ENCODE peak calls at places on chromosomes 5 and 9, in nine cellular contexts. F is transverse colon, M is OCI-LY7, E is upper lobe of left lung, I is endodermal cell, J is IMR-90, D is tibial nerve, Q is WTC11, K is bronchial epithelial cell. W is an unnamed sample.

GRCh38 chr5:78060421-78060820 is 234.1 kb downstream of the AP3B1 start:
- DNase-seq in E (no peak), F (no peak), M (no peak), Q (no peak), D (no peak), J (peak; percentile 83), K (peak; percentile 15), I (no peak), W (no peak)

GRCh38 chr5:15496886-15497285 is 3.1 kb upstream of the FBXL7 start:
- DNase-seq in I (no peak), Q (no peak), M (no peak), J (no peak), F (no peak), E (no peak), D (no peak), K (no peak), W (no peak)

GRCh38 chr5:1488882-1489680 is 34.7 kb downstream of the LPCAT1 start:
- DNase-seq in Q (no peak), K (peak; percentile 79), E (no peak), F (no peak), M (peak; percentile 65), J (peak; percentile 90), I (no peak), D (no peak), W (no peak)

GRCh38 chr5:81638471-81638870 is 112.4 kb downstream of the SSBP2 start:
- DNase-seq in M (no peak), K (no peak), E (no peak), F (no peak), D (no peak), I (no peak), Q (no peak), J (peak; percentile 7), W (no peak)

GRCh38 chr5:150751096-150751891 is 7.5 kb downstream of the DCTN4 start:
- DNase-seq in F (no peak), E (no peak), D (no peak), Q (no peak), K (no peak), J (peak; percentile 40), M (no peak), I (no peak), W (no peak)

GRCh38 chr5:102796014-102796413 is 40.9 kb downstream of the PAM start:
- DNase-seq in M (no peak), D (no peak), K (no peak), Q (no peak), E (no peak), F (no peak), I (no peak), J (no peak), W (no peak)

GRCh38 chr5:170404398-170404797 is 15.2 kb upstream of the KCNMB1 start:
- DNase-seq in K (no peak), M (peak; percentile 6), Q (no peak), F (no peak), D (no peak), I (no peak), E (no peak), J (no peak), W (no peak)

GRCh38 chr5:36882250-36882649 is 5.7 kb downstream of the NIPBL start:
- DNase-seq in M (no peak), Q (no peak), J (no peak), K (no peak), F (no peak), D (no peak), E (no peak), I (no peak), W (no peak)

GRCh38 chr9:107732781-107733529 is 243.4 kb upstream of the KLF4 start:
- DNase-seq in F (no peak), Q (no peak), K (peak; percentile 60), J (peak; percentile 73), D (peak; percentile 70), E (no peak), I (no peak), M (no peak), W (no peak)

GRCh38 chr5:33994845-33995244 is 10.4 kb upstream of the SLC45A2 start:
- DNase-seq in Q (no peak), F (no peak), K (peak; percentile 35), I (no peak), J (peak; percentile 76), D (no peak), M (no peak), E (no peak), W (no peak)

GRCh38 chr9:15743512-15743911 is 190.7 kb downstream of the CCDC171 start:
- DNase-seq in D (no peak), I (no peak), K (no peak), Q (no peak), J (no peak), M (no peak), E (no peak), F (no peak), W (no peak)

GRCh38 chr9:114025760-114026159 is 52.3 kb downstream of the AMBP start:
- DNase-seq in K (no peak), I (no peak), J (no peak), Q (no peak), M (no peak), D (no peak), E (no peak), F (no peak), W (no peak)

GRCh38 chr9:19618816-19619215 is 170.0 kb downstream of the SLC24A2 start:
- DNase-seq in Q (no peak), E (no peak), J (no peak), I (no peak), K (no peak), F (no peak), M (no peak), D (no peak), W (no peak)

GRCh38 chr9:130539473-130540223 is 39.7 kb upstream of the FUBP3 start:
- DNase-seq in Q (no peak), I (no peak), F (peak; percentile 20), D (no peak), K (peak; percentile 97), M (no peak), J (peak; percentile 54), E (no peak), W (no peak)

GRCh38 chr9:103183569-103184191 is 188.5 kb downstream of the CYLC2 start:
- DNase-seq in J (no peak), Q (no peak), M (no peak), I (no peak), F (no peak), E (no peak), K (peak; percentile 29), D (peak; percentile 5), W (no peak)

GRCh38 chr5:169650701-169651331 is 13.7 kb downstream of the DOCK2 start:
- DNase-seq in F (no peak), M (peak; percentile 43), K (peak; percentile 64), J (peak; percentile 91), E (no peak), D (no peak), Q (no peak), I (no peak), W (no peak)

GRCh38 chr9:95379630-95380029 is 62.1 kb upstream of the FANCC start:
- DNase-seq in I (no peak), J (no peak), K (no peak), E (no peak), D (no peak), Q (no peak), F (no peak), M (peak; percentile 45), W (no peak)
- TF ChIP-seq CTCF in I (peak; percentile 14), J (no peak), K (peak; percentile 16), E (no peak), D (no peak), Q (no peak), F (peak; percentile 5), M (peak; percentile 67), W (no peak)

DNA sequence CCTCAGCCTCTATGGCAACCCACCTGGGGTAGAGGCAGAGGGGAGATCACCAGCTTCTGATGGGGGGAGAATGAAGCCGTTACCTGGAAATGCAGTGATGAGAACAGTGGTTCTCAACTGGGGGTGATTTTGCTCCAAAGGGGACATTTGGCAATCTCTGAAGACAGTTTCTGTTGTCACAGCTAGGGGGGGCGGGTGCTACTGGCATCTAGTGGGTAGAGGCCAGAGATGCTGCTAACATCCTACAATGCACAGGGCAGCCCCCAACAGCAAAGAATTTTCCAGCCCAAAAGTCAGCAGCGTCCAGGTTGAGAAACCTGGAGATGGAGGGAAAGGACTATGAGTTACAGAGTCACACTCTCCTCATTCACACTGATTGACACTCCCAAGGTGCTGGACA is 84.5 kb downstream of the FGF1 start:
- DNase-seq in Q (peak; percentile 40), I (peak; percentile 74), F (no peak), E (no peak), K (no peak), M (no peak), J (no peak), D (no peak), W (no peak)
- TF ChIP-seq CTCF in Q (no peak), I (peak; percentile 60), F (no peak), E (no peak), K (no peak), M (peak; percentile 49), J (peak; percentile 11), D (no peak), W (no peak)

GRCh38 chr9:85108229-85108628 is 438.7 kb downstream of the NTRK2 start:
- DNase-seq in D (no peak), K (no peak), J (no peak), F (no peak), Q (no peak), I (no peak), E (no peak), M (peak; percentile 1), W (no peak)
- TF ChIP-seq CTCF in D (no peak), K (no peak), J (no peak), F (no peak), Q (no peak), I (peak; percentile 23), E (no peak), M (no peak), W (no peak)

DNA sequence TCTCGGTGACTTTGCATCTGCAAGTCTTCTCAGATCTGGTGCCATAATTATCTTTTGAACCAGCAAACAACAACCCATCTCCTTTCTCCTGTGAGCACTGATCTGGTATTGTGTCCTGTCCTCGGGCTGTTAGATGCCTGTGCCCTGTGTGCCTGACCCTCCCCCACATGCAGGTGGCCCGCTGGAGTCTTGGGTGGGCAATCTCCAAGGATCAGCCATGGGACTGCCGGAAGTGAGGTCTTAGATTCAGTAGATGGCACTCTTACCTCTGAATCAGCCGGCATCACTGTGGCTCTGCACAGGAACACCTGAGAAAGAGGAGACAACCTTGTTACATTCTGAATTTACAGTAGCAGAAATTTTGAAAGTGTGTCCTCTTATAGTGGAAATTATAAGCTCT is 172.4 kb downstream of the IRX2 start:
- DNase-seq in E (no peak), M (no peak), K (no peak), I (peak; percentile 17), F (no peak), Q (peak; percentile 31), J (no peak), D (no peak), W (no peak)
- TF ChIP-seq CTCF in E (no peak), M (no peak), K (no peak), I (peak; percentile 49), F (no peak), Q (no peak), J (no peak), D (no peak), W (no peak)

GRCh38 chr9:36999728-37000333 is 34.2 kb downstream of the PAX5 start:
- DNase-seq in D (no peak), F (no peak), M (peak; percentile 73), I (no peak), E (no peak), J (no peak), Q (no peak), K (no peak), W (no peak)
- TF ChIP-seq CTCF in D (no peak), F (no peak), M (peak; percentile 76), I (peak; percentile 57), E (no peak), J (no peak), Q (no peak), K (no peak), W (no peak)

GRCh38 chr5:123035950-123036390 is 555 bp downstream of the PPIC start:
- DNase-seq in J (peak; percentile 29), F (peak; percentile 58), I (peak; percentile 88), M (no peak), Q (peak; percentile 60), D (peak; percentile 23), K (peak; percentile 18), E (peak; percentile 88), W (peak; percentile 14)
- TF ChIP-seq CTCF in J (no peak), F (no peak), I (no peak), M (no peak), Q (no peak), D (no peak), K (no peak), E (no peak), W (no peak)